ENCODE peak calls at places on chromosomes 1 and 21, in five cellular contexts. Z is heart left ventricle, B is thyroid gland, P is right lobe of liver, J is tibial nerve. F is an unnamed sample.

GRCh38 chr21:23853796-23854379 is 1753.4 kb downstream of the MRPL39 start:
- DNase-seq in Z (no peak), B (no peak), P (no peak), J (peak), F (no peak)

GRCh38 chr1:184036517-184036949 is 995 bp downstream of the COLGALT2 start:
- DNase-seq in Z (peak), B (peak), P (no peak), J (no peak), F (peak)

GRCh38 chr1:37434292-37434907 is 40.0 kb upstream of the ZC3H12A start:
- DNase-seq in Z (peak), B (peak), P (peak), J (peak), F (peak)

GRCh38 chr1:89607888-89608626 is 24.9 kb upstream of the LRRC8C start:
- DNase-seq in Z (no peak), B (no peak), P (no peak), J (no peak), F (no peak)

GRCh38 chr1:117788014-117788413 is 141.4 kb downstream of the GDAP2 start:
- DNase-seq in Z (no peak), B (no peak), P (no peak), J (no peak), F (no peak)

GRCh38 chr1:30763654-30764248 is 6.2 kb upstream of the LAPTM5 start:
- DNase-seq in Z (no peak), B (peak), P (no peak), J (no peak), F (no peak)

GRCh38 chr1:226364129-226364899 is 43.6 kb downstream of the PARP1 start:
- DNase-seq in Z (no peak), B (no peak), P (no peak), J (no peak), F (no peak)

GRCh38 chr1:1847061-1847460 is 43.8 kb downstream of the GNB1 start:
- DNase-seq in Z (no peak), B (no peak), P (no peak), J (no peak), F (no peak)

GRCh38 chr1:26909951-26910342 is 3.8 kb downstream of the NR0B2 start:
- DNase-seq in Z (no peak), B (no peak), P (no peak), J (no peak), F (no peak)

GRCh38 chr1:168731244-168731643 is 2.2 kb upstream of the DPT start:
- DNase-seq in Z (no peak), B (no peak), P (no peak), J (no peak), F (no peak)

GRCh38 chr1:205230965-205231364 is 3.2 kb downstream of the TMCC2 start:
- DNase-seq in Z (no peak), B (no peak), P (no peak), J (no peak), F (no peak)

GRCh38 chr1:29177022-29177705 is 4.5 kb downstream of the SRSF4 start:
- DNase-seq in Z (no peak), B (no peak), P (no peak), J (no peak), F (no peak)
- TF ChIP-seq POLR2A in Z (no peak), B (no peak), P (no peak), J (no peak), F (no peak)

DNA sequence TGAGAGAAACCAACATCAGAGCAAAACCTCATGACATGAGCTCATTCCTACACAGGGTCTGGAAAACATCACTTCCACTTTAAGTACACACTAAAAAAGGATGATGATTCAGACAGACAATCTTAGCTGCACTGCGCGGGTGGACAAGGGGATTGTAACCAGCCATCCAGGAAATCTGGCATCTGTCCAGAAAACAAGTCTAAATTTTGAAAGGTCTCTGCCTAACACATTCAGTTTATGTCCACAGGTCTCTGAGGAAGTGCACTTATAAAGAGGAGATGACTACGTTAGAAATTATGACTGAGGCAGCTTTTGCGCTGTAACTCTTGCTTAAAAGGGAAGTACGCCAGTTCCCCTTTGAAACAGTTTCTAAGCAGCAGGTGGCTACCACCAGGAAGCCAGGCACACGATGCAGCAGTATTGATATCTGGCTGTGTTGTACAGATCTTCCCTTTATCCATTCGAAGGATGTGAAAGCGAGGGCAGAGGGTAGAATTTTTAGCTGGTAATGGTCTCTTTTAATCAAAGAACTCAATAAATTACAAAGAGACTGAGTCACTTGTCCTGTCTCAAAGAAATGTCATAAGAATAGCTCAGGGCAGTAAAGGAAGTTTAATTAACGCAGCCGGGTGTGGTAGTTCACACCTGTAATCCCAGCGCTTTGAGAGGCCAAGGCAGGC is 128.0 kb downstream of the SETD4 start:
- DNase-seq in Z (peak), B (peak), P (no peak), J (peak), F (peak)
- TF ChIP-seq POLR2A in Z (no peak), B (no peak), P (no peak), J (no peak), F (no peak)

DNA sequence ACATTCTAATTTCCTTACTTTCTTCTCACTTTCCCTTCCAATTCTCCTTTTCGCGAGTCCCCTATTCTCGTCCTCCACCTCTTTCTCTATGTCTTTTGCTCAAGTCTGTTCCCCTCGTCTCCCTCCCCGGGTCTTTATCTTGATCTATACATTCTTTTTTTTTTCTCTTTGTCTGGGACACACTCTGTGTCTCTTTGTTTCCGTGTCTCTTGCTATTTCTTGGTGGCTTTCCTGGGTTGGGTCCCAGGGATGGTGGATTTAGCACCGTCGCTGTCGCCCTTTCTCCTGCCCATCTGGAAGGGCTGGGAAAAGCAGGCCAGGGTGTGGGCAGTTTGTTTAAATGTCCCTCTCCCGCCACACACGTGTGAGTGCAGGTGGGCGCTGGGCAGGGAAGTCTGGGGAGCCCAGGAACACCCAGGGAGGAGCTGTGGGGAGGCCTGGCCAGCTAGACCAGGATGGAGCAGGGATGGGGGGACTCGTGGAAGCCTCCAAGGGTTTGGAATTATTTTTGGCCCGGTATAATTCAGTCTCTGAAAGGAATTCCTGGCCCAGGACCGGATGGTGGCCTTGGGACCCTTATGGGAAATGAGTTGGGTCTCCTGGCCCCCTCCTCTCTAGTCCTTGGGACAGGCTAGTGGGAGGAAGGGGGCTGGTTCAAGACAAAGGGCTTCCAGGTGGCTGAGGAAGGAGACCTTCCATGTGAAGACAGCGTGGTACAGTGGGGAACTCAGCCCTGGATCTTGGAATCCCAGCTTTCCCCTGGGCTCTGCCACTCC is 9.5 kb upstream of the ID3 start:
- DNase-seq in Z (no peak), B (peak), P (no peak), J (no peak), F (no peak)
- TF ChIP-seq POLR2A in Z (no peak), B (peak), P (no peak), J (no peak), F (no peak)

DNA sequence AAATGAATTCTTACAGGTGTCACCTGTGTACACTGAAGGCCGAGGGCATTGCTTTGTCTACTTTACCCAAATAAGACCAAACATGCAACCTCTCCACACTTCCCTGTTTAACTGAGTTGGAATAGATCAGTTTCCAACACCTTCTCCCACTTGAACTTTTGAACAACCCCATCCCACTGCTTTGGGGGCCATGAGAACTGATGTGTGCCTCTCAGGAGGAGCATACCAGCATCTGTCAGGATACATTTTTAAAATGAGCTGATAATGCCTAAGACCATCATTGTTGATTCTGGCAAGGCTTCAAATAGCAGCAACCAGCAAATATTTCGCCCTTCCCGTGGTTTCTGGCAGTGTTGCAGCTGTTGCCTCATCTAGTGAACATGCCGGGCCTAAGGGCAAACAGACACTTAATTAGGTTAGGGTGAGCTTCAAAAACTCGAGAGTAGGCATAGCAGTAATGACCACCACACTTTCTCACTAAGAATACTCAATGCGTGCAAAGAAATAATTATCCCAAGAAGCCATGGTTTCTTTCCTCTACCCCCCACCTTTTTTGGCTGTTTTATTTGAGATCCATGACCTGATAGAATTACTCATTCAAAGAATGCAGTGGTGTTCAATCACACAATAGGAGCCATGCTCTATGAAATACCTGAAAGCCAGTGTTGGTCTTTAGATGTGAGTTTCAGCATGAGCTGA is 63.7 kb downstream of the MAP10 start:
- DNase-seq in Z (no peak), B (peak), P (peak), J (peak), F (peak)
- TF ChIP-seq POLR2A in Z (no peak), B (no peak), P (peak), J (no peak), F (peak)

GRCh38 chr1:61427516-61427915 is 297.4 kb downstream of the TM2D1 start:
- DNase-seq in Z (no peak), B (no peak), P (no peak), J (no peak), F (no peak)

GRCh38 chr1:61426884-61427283 is 298.1 kb downstream of the TM2D1 start:
- DNase-seq in Z (no peak), B (no peak), P (no peak), J (no peak), F (no peak)

GRCh38 chr1:61426254-61426653 is 298.7 kb downstream of the TM2D1 start:
- DNase-seq in Z (no peak), B (no peak), P (no peak), J (no peak), F (no peak)

GRCh38 chr1:61424382-61424781 is 300.6 kb downstream of the TM2D1 start:
- DNase-seq in Z (no peak), B (no peak), P (no peak), J (no peak), F (no peak)

DNA sequence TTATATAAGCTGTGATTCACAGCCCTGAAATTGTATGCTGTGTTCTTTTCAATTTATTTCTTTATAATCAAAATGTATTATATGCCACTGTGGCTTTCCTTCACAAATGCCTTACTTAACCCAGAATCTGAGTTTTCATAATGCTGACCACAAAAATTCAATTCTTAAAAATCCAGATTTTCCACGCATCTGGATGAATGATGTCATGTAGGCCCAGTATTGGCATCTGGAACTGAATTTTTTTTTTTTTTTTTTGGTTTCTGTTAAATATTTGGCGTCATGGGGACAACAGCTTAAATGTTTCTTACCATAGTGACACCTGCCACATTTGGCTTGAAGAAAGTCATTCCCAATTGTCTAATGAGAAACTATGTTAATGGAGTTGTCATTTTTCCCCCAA is 296.8 kb downstream of the TM2D1 start:
- DNase-seq in Z (no peak), B (no peak), P (no peak), J (no peak), F (no peak)
- TF ChIP-seq POLR2A in Z (no peak), B (no peak), P (no peak), J (no peak), F (no peak)

DNA sequence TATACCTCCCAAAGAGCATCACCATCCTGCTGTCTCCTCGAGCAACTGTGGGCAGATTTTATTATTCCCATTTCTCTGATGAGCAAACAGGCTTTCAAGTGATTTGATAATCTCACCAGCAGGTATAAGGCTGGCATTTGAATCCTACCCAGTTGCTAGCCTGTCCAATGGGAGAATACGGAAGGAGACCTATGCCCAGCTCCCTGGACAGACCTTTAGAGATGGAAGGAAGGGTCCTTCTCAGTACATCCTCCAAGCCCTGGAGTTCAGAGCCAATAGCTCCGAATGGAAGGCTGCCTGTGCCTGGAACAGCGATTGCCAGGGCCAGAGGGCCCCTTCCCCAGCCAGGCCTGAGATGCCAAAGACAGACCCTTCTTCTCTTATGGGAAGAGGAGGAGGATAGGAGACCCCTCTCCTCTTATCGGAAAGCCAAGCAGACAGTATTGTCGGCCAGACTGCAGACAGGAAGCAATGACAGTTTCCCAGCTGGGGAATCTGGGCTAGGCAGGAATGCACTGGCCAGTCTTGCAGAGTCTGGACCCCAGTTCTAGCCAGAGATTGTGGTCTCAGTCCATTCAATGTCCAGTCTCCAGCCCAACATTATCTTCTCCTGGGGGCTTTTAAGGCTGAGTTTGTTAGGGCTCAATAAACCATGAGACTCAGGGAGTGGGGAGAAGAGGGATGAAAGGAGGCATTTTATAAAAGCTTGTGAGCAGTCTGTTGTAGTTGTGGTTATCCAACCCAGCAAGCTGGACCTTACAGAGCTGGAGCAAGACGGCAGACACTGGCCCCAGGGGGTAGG is 2.0 kb downstream of the IFFO2 start:
- DNase-seq in Z (no peak), B (no peak), P (no peak), J (no peak), F (no peak)
- TF ChIP-seq POLR2A in Z (no peak), B (no peak), P (no peak), J (no peak), F (no peak)

DNA sequence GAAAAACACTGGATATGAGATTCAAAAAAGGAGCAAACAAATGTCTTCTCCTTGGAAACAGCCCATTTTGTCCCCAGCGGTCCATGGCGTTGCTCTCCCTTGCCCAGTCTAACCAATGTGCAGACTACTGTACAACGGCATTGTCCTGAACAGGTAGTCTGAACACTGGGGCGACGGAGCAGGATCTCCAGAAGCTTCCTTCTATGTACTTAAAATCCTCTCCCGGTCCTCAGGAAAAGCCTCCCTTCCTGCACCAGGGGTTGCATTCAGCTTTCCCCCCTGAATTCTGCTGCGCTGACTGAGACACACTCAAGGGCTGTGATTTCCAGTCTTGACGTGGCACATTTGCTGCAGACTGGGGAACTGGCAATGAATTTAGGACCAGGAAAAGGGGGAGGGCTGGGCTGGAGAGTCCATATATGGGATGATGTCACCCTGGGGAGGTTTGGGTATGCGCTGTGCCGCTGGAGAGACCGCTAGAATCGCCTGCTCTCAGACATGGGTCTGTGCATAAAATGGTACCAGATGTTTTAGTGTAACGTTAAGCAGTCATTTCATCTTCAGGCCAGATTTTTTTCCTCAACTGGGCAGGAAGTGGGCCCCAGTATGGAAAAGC is 275.9 kb upstream of the C1orf105 start:
- DNase-seq in Z (peak), B (peak), P (peak), J (peak), F (peak)
- TF ChIP-seq POLR2A in Z (peak), B (peak), P (peak), J (peak), F (no peak)

GRCh38 chr1:48251323-48251722 is 28.8 kb downstream of the SLC5A9 start:
- DNase-seq in Z (no peak), B (no peak), P (no peak), J (no peak), F (no peak)

GRCh38 chr1:48250572-48250971 is 28.1 kb downstream of the SLC5A9 start:
- DNase-seq in Z (no peak), B (no peak), P (peak), J (no peak), F (no peak)

GRCh38 chr1:48248356-48248755 is 25.8 kb downstream of the SLC5A9 start:
- DNase-seq in Z (no peak), B (no peak), P (no peak), J (no peak), F (no peak)

GRCh38 chr1:48251858-48252257 is 29.3 kb downstream of the SLC5A9 start:
- DNase-seq in Z (no peak), B (no peak), P (no peak), J (no peak), F (no peak)

DNA sequence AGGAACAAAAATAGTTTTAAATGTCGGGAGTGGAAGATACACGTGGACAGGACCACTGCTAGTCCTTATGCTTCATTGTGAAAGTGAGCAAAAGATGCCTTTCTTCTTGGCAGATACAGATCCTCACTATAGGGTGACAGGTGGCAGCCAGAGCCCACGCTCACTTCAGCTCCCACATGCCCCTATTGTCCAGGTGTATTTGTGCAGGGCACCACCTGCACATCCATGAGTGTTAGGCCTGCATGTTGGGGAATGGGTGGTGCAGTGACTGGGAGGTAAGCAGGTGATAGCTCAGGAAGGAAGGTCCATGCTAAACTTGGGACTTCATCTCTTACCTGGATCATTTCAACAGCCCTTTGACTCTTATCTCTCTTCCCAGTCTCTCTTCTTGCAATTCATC is 27.4 kb downstream of the SLC5A9 start:
- DNase-seq in Z (no peak), B (no peak), P (no peak), J (no peak), F (no peak)
- TF ChIP-seq POLR2A in Z (no peak), B (no peak), P (no peak), J (no peak), F (no peak)